ENCODE peak calls at places on chromosomes 5 and 9, in five cellular contexts. One of them, this sample, is unnamed. For H3K4me1, the result is how much of the 10 kb centered on the place peaks cover.

GRCh38 chr5:72324186-72324825 is 4.1 kb downstream of the PTCD2 start:
- DNase-seq in CD8-positive, alpha-beta memory T cell: no peak
- DNase-seq in upper lobe of left lung: no peak
- DNase-seq in body of pancreas: no peak
- DNase-seq in heart right ventricle: no peak
- DNase-seq in this sample: no peak

GRCh38 chr9:89790542-89791109 is 185.8 kb downstream of the GADD45G start:
- DNase-seq in body of pancreas: no peak
- DNase-seq in upper lobe of left lung: peak
- DNase-seq in heart right ventricle: no peak
- DNase-seq in CD8-positive, alpha-beta memory T cell: no peak
- DNase-seq in this sample: no peak

GRCh38 chr5:1235379-1235778 is 10.2 kb downstream of the SLC6A18 start:
- DNase-seq in upper lobe of left lung: no peak
- DNase-seq in body of pancreas: no peak
- DNase-seq in heart right ventricle: no peak
- DNase-seq in CD8-positive, alpha-beta memory T cell: no peak
- DNase-seq in this sample: no peak

GRCh38 chr9:2663886-2664674 is 42.5 kb downstream of the VLDLR start:
- DNase-seq in body of pancreas: no peak
- DNase-seq in heart right ventricle: no peak
- DNase-seq in upper lobe of left lung: no peak
- DNase-seq in CD8-positive, alpha-beta memory T cell: no peak
- DNase-seq in this sample: no peak

GRCh38 chr9:85213650-85214607 is 527.8 kb downstream of the AGTPBP1 start:
- DNase-seq in CD8-positive, alpha-beta memory T cell: no peak
- DNase-seq in upper lobe of left lung: no peak
- DNase-seq in body of pancreas: no peak
- DNase-seq in heart right ventricle: no peak
- DNase-seq in this sample: no peak

GRCh38 chr5:11998397-11998796 is 94.2 kb upstream of the CTNND2 start:
- DNase-seq in CD8-positive, alpha-beta memory T cell: no peak
- DNase-seq in heart right ventricle: no peak
- DNase-seq in body of pancreas: no peak
- DNase-seq in upper lobe of left lung: no peak
- DNase-seq in this sample: no peak

GRCh38 chr9:22316645-22317044 is 130.0 kb upstream of the DMRTA1 start:
- DNase-seq in CD8-positive, alpha-beta memory T cell: no peak
- DNase-seq in body of pancreas: no peak
- DNase-seq in heart right ventricle: no peak
- DNase-seq in upper lobe of left lung: no peak
- DNase-seq in this sample: no peak

GRCh38 chr5:113199122-113199905 is 222.7 kb downstream of the DCP2 start:
- DNase-seq in body of pancreas: no peak
- DNase-seq in CD8-positive, alpha-beta memory T cell: no peak
- DNase-seq in heart right ventricle: no peak
- DNase-seq in upper lobe of left lung: no peak
- DNase-seq in this sample: no peak

GRCh38 chr5:41794478-41794877 is 75.7 kb downstream of the OXCT1 start:
- DNase-seq in upper lobe of left lung: no peak
- DNase-seq in CD8-positive, alpha-beta memory T cell: no peak
- DNase-seq in heart right ventricle: no peak
- DNase-seq in body of pancreas: no peak
- DNase-seq in this sample: no peak

GRCh38 chr9:8826281-8826680 is 1026.7 kb upstream of the DMAC1 start:
- DNase-seq in heart right ventricle: no peak
- DNase-seq in CD8-positive, alpha-beta memory T cell: no peak
- DNase-seq in body of pancreas: no peak
- DNase-seq in upper lobe of left lung: no peak
- DNase-seq in this sample: no peak

GRCh38 chr5:136031713-136032112 is 2.9 kb downstream of the TGFBI start:
- DNase-seq in heart right ventricle: no peak
- DNase-seq in upper lobe of left lung: no peak
- DNase-seq in CD8-positive, alpha-beta memory T cell: no peak
- DNase-seq in body of pancreas: no peak
- DNase-seq in this sample: no peak

GRCh38 chr5:83430130-83431010 is 41.2 kb upstream of the VCAN start:
- DNase-seq in body of pancreas: peak
- DNase-seq in upper lobe of left lung: peak
- DNase-seq in heart right ventricle: no peak
- DNase-seq in CD8-positive, alpha-beta memory T cell: peak
- DNase-seq in this sample: no peak

GRCh38 chr5:57889558-57889957 is 406.9 kb upstream of the ACTBL2 start:
- DNase-seq in heart right ventricle: no peak
- DNase-seq in CD8-positive, alpha-beta memory T cell: no peak
- DNase-seq in upper lobe of left lung: no peak
- DNase-seq in body of pancreas: peak
- DNase-seq in this sample: no peak

GRCh38 chr9:70131296-70131695 is 87.6 kb downstream of the MAMDC2 start:
- DNase-seq in CD8-positive, alpha-beta memory T cell: no peak
- DNase-seq in heart right ventricle: no peak
- DNase-seq in upper lobe of left lung: no peak
- DNase-seq in body of pancreas: no peak
- DNase-seq in this sample: no peak

GRCh38 chr5:84729326-84729725 is 344.6 kb upstream of the EDIL3 start:
- DNase-seq in heart right ventricle: no peak
- DNase-seq in CD8-positive, alpha-beta memory T cell: no peak
- DNase-seq in upper lobe of left lung: peak
- DNase-seq in body of pancreas: no peak
- DNase-seq in this sample: no peak

GRCh38 chr9:107650321-107650720 is 160.8 kb upstream of the KLF4 start:
- DNase-seq in body of pancreas: no peak
- DNase-seq in CD8-positive, alpha-beta memory T cell: no peak
- DNase-seq in upper lobe of left lung: no peak
- DNase-seq in heart right ventricle: no peak
- DNase-seq in this sample: peak

GRCh38 chr5:179732918-179733763 is 519 bp downstream of the MAML1 start:
- DNase-seq in upper lobe of left lung: peak
- DNase-seq in body of pancreas: peak
- DNase-seq in heart right ventricle: peak
- DNase-seq in CD8-positive, alpha-beta memory T cell: no peak
- DNase-seq in this sample: no peak

GRCh38 chr9:107367727-107368502 is 84.8 kb downstream of the RAD23B start:
- DNase-seq in heart right ventricle: no peak
- DNase-seq in CD8-positive, alpha-beta memory T cell: no peak
- DNase-seq in upper lobe of left lung: no peak
- DNase-seq in body of pancreas: no peak
- DNase-seq in this sample: no peak

GRCh38 chr9:127384901-127385300 is 12.1 kb upstream of the SLC2A8 start:
- DNase-seq in heart right ventricle: no peak
- DNase-seq in CD8-positive, alpha-beta memory T cell: no peak
- DNase-seq in upper lobe of left lung: no peak
- DNase-seq in body of pancreas: no peak
- DNase-seq in this sample: peak

GRCh38 chr9:137708590-137709284 is 89.9 kb downstream of the EHMT1 start:
- DNase-seq in heart right ventricle: no peak
- DNase-seq in body of pancreas: no peak
- DNase-seq in upper lobe of left lung: no peak
- DNase-seq in CD8-positive, alpha-beta memory T cell: no peak
- DNase-seq in this sample: no peak

GRCh38 chr5:151772868-151773561 is 1.3 kb downstream of the G3BP1 start:
- DNase-seq in upper lobe of left lung: peak
- DNase-seq in body of pancreas: peak
- DNase-seq in heart right ventricle: no peak
- DNase-seq in CD8-positive, alpha-beta memory T cell: no peak
- DNase-seq in this sample: no peak

GRCh38 chr5:65213921-65214525 is 267.7 kb downstream of the ADAMTS6 start:
- DNase-seq in CD8-positive, alpha-beta memory T cell: no peak
- DNase-seq in body of pancreas: peak
- DNase-seq in upper lobe of left lung: no peak
- DNase-seq in heart right ventricle: no peak
- DNase-seq in this sample: no peak

GRCh38 chr9:28064241-28064640 is 491.0 kb upstream of the C9orf72 start:
- DNase-seq in upper lobe of left lung: no peak
- DNase-seq in CD8-positive, alpha-beta memory T cell: no peak
- DNase-seq in heart right ventricle: no peak
- DNase-seq in body of pancreas: no peak
- DNase-seq in this sample: no peak

GRCh38 chr5:150112211-150113046 is 26.1 kb upstream of the CSF1R start:
- DNase-seq in CD8-positive, alpha-beta memory T cell: no peak
- DNase-seq in upper lobe of left lung: peak
- DNase-seq in body of pancreas: peak
- DNase-seq in heart right ventricle: peak
- DNase-seq in this sample: peak

GRCh38 chr5:88684136-88684500 is 198.9 kb downstream of the MEF2C start:
- DNase-seq in heart right ventricle: no peak
- DNase-seq in CD8-positive, alpha-beta memory T cell: no peak
- DNase-seq in upper lobe of left lung: no peak
- DNase-seq in body of pancreas: no peak
- DNase-seq in this sample: no peak
- H3K4me3 ChIP-seq in heart right ventricle: no peak
- H3K4me3 ChIP-seq in CD8-positive, alpha-beta memory T cell: no peak
- H3K4me3 ChIP-seq in upper lobe of left lung: no peak
- H3K4me3 ChIP-seq in body of pancreas: no peak
- H3K4me3 ChIP-seq in this sample: no peak

DNA sequence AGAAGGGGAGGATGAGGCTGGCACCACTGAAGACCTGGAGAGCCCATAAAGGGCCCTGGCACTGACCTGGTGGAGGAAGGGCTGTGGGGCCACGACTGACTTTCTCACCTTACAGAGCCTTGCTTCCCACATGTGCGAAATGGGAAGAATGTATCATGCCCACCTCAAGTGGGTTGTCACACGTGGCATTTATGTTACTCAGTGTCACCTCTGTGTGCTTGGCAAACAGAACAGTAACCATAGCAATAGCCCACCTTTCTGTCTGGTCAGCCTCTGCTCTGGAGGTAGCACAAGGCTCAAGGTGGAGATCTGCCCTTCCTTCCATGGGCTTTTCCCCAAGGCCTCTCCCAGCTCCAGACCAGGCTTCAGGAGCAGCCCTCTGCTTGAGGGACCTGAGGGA is 16.7 kb downstream of the TCF7 start:
- DNase-seq in heart right ventricle: no peak
- DNase-seq in CD8-positive, alpha-beta memory T cell: no peak
- DNase-seq in body of pancreas: no peak
- DNase-seq in upper lobe of left lung: no peak
- DNase-seq in this sample: no peak
- H3K4me1 ChIP-seq in heart right ventricle: under half
- H3K4me1 ChIP-seq in CD8-positive, alpha-beta memory T cell: half or more
- H3K4me1 ChIP-seq in body of pancreas: under half
- H3K4me1 ChIP-seq in upper lobe of left lung: half or more
- H3K4me1 ChIP-seq in this sample: under half

GRCh38 chr5:67268233-67269011 is 71.8 kb upstream of the CD180 start:
- DNase-seq in CD8-positive, alpha-beta memory T cell: no peak
- DNase-seq in upper lobe of left lung: peak
- DNase-seq in body of pancreas: peak
- DNase-seq in heart right ventricle: peak
- DNase-seq in this sample: peak
- H3K4me3 ChIP-seq in CD8-positive, alpha-beta memory T cell: no peak
- H3K4me3 ChIP-seq in upper lobe of left lung: peak
- H3K4me3 ChIP-seq in body of pancreas: no peak
- H3K4me3 ChIP-seq in heart right ventricle: peak
- H3K4me3 ChIP-seq in this sample: peak

DNA sequence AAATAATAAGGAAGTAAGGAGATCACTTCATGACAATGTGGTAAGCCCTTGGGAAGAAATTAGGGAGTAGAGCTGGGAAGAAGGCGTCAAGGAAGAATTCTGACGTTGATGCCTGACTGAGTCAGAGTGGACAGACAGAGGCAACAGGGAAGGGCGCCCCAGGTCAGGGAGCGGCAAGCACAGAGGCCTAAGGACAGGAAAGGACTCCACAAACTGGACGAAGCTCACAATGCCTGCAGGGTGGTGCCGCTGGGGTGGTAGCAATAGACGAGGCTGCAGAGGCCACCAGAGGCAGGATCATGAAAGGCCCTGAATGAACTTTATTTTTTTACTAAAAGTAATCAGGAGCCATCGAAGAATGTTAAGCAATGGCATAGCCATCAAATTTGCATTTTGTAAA is 7.6 kb downstream of the DRD1 start:
- DNase-seq in heart right ventricle: no peak
- DNase-seq in upper lobe of left lung: no peak
- DNase-seq in CD8-positive, alpha-beta memory T cell: no peak
- DNase-seq in body of pancreas: no peak
- DNase-seq in this sample: no peak
- H3K4me1 ChIP-seq in heart right ventricle: under half
- H3K4me1 ChIP-seq in upper lobe of left lung: under half
- H3K4me1 ChIP-seq in CD8-positive, alpha-beta memory T cell: under half
- H3K4me1 ChIP-seq in body of pancreas: under half
- H3K4me1 ChIP-seq in this sample: under half

GRCh38 chr5:155480731-155481131 is 467.2 kb downstream of the KIF4B start:
- DNase-seq in upper lobe of left lung: no peak
- DNase-seq in CD8-positive, alpha-beta memory T cell: no peak
- DNase-seq in body of pancreas: no peak
- DNase-seq in heart right ventricle: no peak
- DNase-seq in this sample: no peak
- H3K4me3 ChIP-seq in upper lobe of left lung: no peak
- H3K4me3 ChIP-seq in CD8-positive, alpha-beta memory T cell: no peak
- H3K4me3 ChIP-seq in body of pancreas: no peak
- H3K4me3 ChIP-seq in heart right ventricle: no peak
- H3K4me3 ChIP-seq in this sample: no peak

DNA sequence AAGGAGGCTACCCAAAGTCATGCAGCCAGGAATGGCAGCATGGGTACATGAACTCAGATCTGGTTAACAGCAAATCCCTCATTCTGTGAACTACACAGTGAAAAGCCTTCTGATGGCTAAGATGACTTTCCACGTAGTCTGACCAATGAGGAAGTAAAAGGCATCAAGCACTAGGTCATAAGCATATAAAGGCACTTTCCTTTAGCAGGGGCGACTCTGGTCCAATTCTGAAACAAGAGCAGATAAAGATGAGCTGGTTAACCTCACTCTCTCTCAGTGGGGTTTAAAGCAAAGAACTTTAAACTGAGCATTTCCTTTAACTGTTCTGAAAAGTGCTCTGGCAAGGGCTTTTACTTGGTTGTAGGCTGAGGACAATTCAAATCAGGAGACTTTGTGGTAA is 21.1 kb downstream of the PSMB7 start:
- DNase-seq in upper lobe of left lung: no peak
- DNase-seq in CD8-positive, alpha-beta memory T cell: no peak
- DNase-seq in heart right ventricle: no peak
- DNase-seq in body of pancreas: no peak
- DNase-seq in this sample: no peak
- H3K4me1 ChIP-seq in upper lobe of left lung: under half
- H3K4me1 ChIP-seq in CD8-positive, alpha-beta memory T cell: under half
- H3K4me1 ChIP-seq in heart right ventricle: under half
- H3K4me1 ChIP-seq in body of pancreas: under half
- H3K4me1 ChIP-seq in this sample: under half

DNA sequence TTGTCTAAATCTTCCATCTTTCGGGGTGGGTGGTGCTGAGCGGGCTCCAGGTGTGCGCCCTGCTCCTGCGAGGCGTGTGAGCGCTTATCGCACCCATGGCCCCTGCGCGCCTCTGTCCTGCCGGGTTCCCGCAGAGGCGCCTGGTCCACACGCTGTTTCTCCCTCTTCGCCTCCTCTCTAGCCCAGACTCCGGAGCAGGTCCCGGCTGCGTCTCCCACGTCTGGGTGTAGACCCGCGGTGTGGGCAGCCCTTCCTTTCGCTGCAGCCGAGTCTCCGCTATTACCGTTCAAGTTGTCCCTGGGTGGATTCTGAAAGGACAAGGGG is 40.5 kb upstream of the PLEKHG4B start:
- DNase-seq in heart right ventricle: no peak
- DNase-seq in CD8-positive, alpha-beta memory T cell: no peak
- DNase-seq in upper lobe of left lung: no peak
- DNase-seq in body of pancreas: no peak
- DNase-seq in this sample: no peak
- H3K4me3 ChIP-seq in heart right ventricle: no peak
- H3K4me3 ChIP-seq in CD8-positive, alpha-beta memory T cell: no peak
- H3K4me3 ChIP-seq in upper lobe of left lung: no peak
- H3K4me3 ChIP-seq in body of pancreas: no peak
- H3K4me3 ChIP-seq in this sample: no peak